ENCODE peak calls at places on chromosome 6, in ten cellular contexts. One of them, this sample, is unnamed. For H3K9me3, the result is how much of the 10 kb centered on the place peaks cover.

GRCh38 chr6:169700296-169700695 is 1.5 kb downstream of the WDR27 start:
- DNase-seq in upper lobe of right lung: no peak
- DNase-seq in stomach: no peak
- DNase-seq in aorta: no peak
- DNase-seq in A673: peak
- DNase-seq in lower lobe of right lung: no peak
- DNase-seq in neural progenitor cell: no peak
- DNase-seq in heart right ventricle: no peak
- DNase-seq in NT2/D1: no peak
- DNase-seq in left ventricle myocardium inferior: no peak
- DNase-seq in this sample: no peak

GRCh38 chr6:139119553-139119952 is 15.3 kb upstream of the HECA start:
- DNase-seq in upper lobe of right lung: no peak
- DNase-seq in stomach: no peak
- DNase-seq in aorta: no peak
- DNase-seq in A673: no peak
- DNase-seq in lower lobe of right lung: no peak
- DNase-seq in neural progenitor cell: no peak
- DNase-seq in heart right ventricle: no peak
- DNase-seq in NT2/D1: no peak
- DNase-seq in left ventricle myocardium inferior: no peak
- DNase-seq in this sample: no peak

GRCh38 chr6:28587011-28587745 is 61.5 kb downstream of the GPX5 start:
- DNase-seq in upper lobe of right lung: peak
- DNase-seq in stomach: peak
- DNase-seq in aorta: peak
- DNase-seq in A673: peak
- DNase-seq in lower lobe of right lung: peak
- DNase-seq in neural progenitor cell: peak
- DNase-seq in heart right ventricle: peak
- DNase-seq in NT2/D1: peak
- DNase-seq in left ventricle myocardium inferior: peak
- DNase-seq in this sample: peak

GRCh38 chr6:137728386-137729349 is 138.4 kb upstream of the TNFAIP3 start:
- DNase-seq in upper lobe of right lung: no peak
- DNase-seq in stomach: no peak
- DNase-seq in aorta: no peak
- DNase-seq in A673: no peak
- DNase-seq in lower lobe of right lung: no peak
- DNase-seq in neural progenitor cell: peak
- DNase-seq in heart right ventricle: peak
- DNase-seq in NT2/D1: no peak
- DNase-seq in left ventricle myocardium inferior: peak
- DNase-seq in this sample: no peak

GRCh38 chr6:15283986-15284361 is 38.1 kb downstream of the JARID2 start:
- DNase-seq in upper lobe of right lung: no peak
- DNase-seq in stomach: no peak
- DNase-seq in aorta: no peak
- DNase-seq in A673: no peak
- DNase-seq in lower lobe of right lung: no peak
- DNase-seq in neural progenitor cell: no peak
- DNase-seq in heart right ventricle: no peak
- DNase-seq in NT2/D1: no peak
- DNase-seq in left ventricle myocardium inferior: no peak
- DNase-seq in this sample: no peak

GRCh38 chr6:133568970-133569889 is 319.7 kb upstream of the TCF21 start:
- DNase-seq in upper lobe of right lung: no peak
- DNase-seq in stomach: no peak
- DNase-seq in aorta: no peak
- DNase-seq in A673: peak
- DNase-seq in lower lobe of right lung: no peak
- DNase-seq in neural progenitor cell: peak
- DNase-seq in heart right ventricle: peak
- DNase-seq in NT2/D1: peak
- DNase-seq in left ventricle myocardium inferior: no peak
- DNase-seq in this sample: peak

GRCh38 chr6:9537381-9537780 is 877.5 kb downstream of the TFAP2A start:
- DNase-seq in upper lobe of right lung: no peak
- DNase-seq in stomach: no peak
- DNase-seq in aorta: no peak
- DNase-seq in A673: peak
- DNase-seq in lower lobe of right lung: no peak
- DNase-seq in neural progenitor cell: no peak
- DNase-seq in heart right ventricle: no peak
- DNase-seq in NT2/D1: no peak
- DNase-seq in left ventricle myocardium inferior: no peak
- DNase-seq in this sample: no peak

GRCh38 chr6:146548898-146549374 is 5.3 kb downstream of the RAB32 start:
- DNase-seq in upper lobe of right lung: no peak
- DNase-seq in stomach: no peak
- DNase-seq in aorta: no peak
- DNase-seq in A673: no peak
- DNase-seq in lower lobe of right lung: no peak
- DNase-seq in neural progenitor cell: no peak
- DNase-seq in heart right ventricle: no peak
- DNase-seq in NT2/D1: no peak
- DNase-seq in left ventricle myocardium inferior: no peak
- DNase-seq in this sample: no peak

GRCh38 chr6:168545428-168545827 is 104.4 kb downstream of the SMOC2 start:
- DNase-seq in upper lobe of right lung: no peak
- DNase-seq in stomach: no peak
- DNase-seq in aorta: no peak
- DNase-seq in A673: no peak
- DNase-seq in lower lobe of right lung: peak
- DNase-seq in neural progenitor cell: no peak
- DNase-seq in heart right ventricle: no peak
- DNase-seq in NT2/D1: no peak
- DNase-seq in left ventricle myocardium inferior: no peak
- DNase-seq in this sample: no peak

GRCh38 chr6:168542301-168542700 is 101.3 kb downstream of the SMOC2 start:
- DNase-seq in upper lobe of right lung: no peak
- DNase-seq in stomach: no peak
- DNase-seq in aorta: no peak
- DNase-seq in A673: no peak
- DNase-seq in lower lobe of right lung: peak
- DNase-seq in neural progenitor cell: no peak
- DNase-seq in heart right ventricle: no peak
- DNase-seq in NT2/D1: no peak
- DNase-seq in left ventricle myocardium inferior: no peak
- DNase-seq in this sample: no peak

GRCh38 chr6:168546730-168547129 is 105.7 kb downstream of the SMOC2 start:
- DNase-seq in upper lobe of right lung: no peak
- DNase-seq in stomach: no peak
- DNase-seq in aorta: no peak
- DNase-seq in A673: no peak
- DNase-seq in lower lobe of right lung: no peak
- DNase-seq in neural progenitor cell: no peak
- DNase-seq in heart right ventricle: no peak
- DNase-seq in NT2/D1: no peak
- DNase-seq in left ventricle myocardium inferior: no peak
- DNase-seq in this sample: no peak

GRCh38 chr6:168550326-168550725 is 109.3 kb downstream of the SMOC2 start:
- DNase-seq in upper lobe of right lung: no peak
- DNase-seq in stomach: no peak
- DNase-seq in aorta: no peak
- DNase-seq in A673: no peak
- DNase-seq in lower lobe of right lung: peak
- DNase-seq in neural progenitor cell: no peak
- DNase-seq in heart right ventricle: no peak
- DNase-seq in NT2/D1: no peak
- DNase-seq in left ventricle myocardium inferior: no peak
- DNase-seq in this sample: no peak

GRCh38 chr6:168546173-168546572 is 105.2 kb downstream of the SMOC2 start:
- DNase-seq in upper lobe of right lung: no peak
- DNase-seq in stomach: no peak
- DNase-seq in aorta: no peak
- DNase-seq in A673: no peak
- DNase-seq in lower lobe of right lung: no peak
- DNase-seq in neural progenitor cell: no peak
- DNase-seq in heart right ventricle: no peak
- DNase-seq in NT2/D1: no peak
- DNase-seq in left ventricle myocardium inferior: no peak
- DNase-seq in this sample: no peak
- H3K9me3 ChIP-seq in upper lobe of right lung: under half
- H3K9me3 ChIP-seq in stomach: under half
- H3K9me3 ChIP-seq in aorta: under half
- H3K9me3 ChIP-seq in A673: under half
- H3K9me3 ChIP-seq in lower lobe of right lung: under half
- H3K9me3 ChIP-seq in neural progenitor cell: under half
- H3K9me3 ChIP-seq in heart right ventricle: under half
- H3K9me3 ChIP-seq in NT2/D1: under half
- H3K9me3 ChIP-seq in left ventricle myocardium inferior: under half
- H3K9me3 ChIP-seq in this sample: under half

GRCh38 chr6:168420084-168420483 is 20.9 kb upstream of the SMOC2 start:
- DNase-seq in upper lobe of right lung: no peak
- DNase-seq in stomach: no peak
- DNase-seq in aorta: no peak
- DNase-seq in A673: no peak
- DNase-seq in lower lobe of right lung: no peak
- DNase-seq in neural progenitor cell: no peak
- DNase-seq in heart right ventricle: no peak
- DNase-seq in NT2/D1: no peak
- DNase-seq in left ventricle myocardium inferior: no peak
- DNase-seq in this sample: no peak

GRCh38 chr6:168419569-168419968 is 21.4 kb upstream of the SMOC2 start:
- DNase-seq in upper lobe of right lung: no peak
- DNase-seq in stomach: no peak
- DNase-seq in aorta: no peak
- DNase-seq in A673: no peak
- DNase-seq in lower lobe of right lung: no peak
- DNase-seq in neural progenitor cell: no peak
- DNase-seq in heart right ventricle: no peak
- DNase-seq in NT2/D1: no peak
- DNase-seq in left ventricle myocardium inferior: no peak
- DNase-seq in this sample: no peak

GRCh38 chr6:168417660-168418059 is 23.3 kb upstream of the SMOC2 start:
- DNase-seq in upper lobe of right lung: no peak
- DNase-seq in stomach: no peak
- DNase-seq in aorta: no peak
- DNase-seq in A673: no peak
- DNase-seq in lower lobe of right lung: no peak
- DNase-seq in neural progenitor cell: no peak
- DNase-seq in heart right ventricle: peak
- DNase-seq in NT2/D1: no peak
- DNase-seq in left ventricle myocardium inferior: no peak
- DNase-seq in this sample: peak

GRCh38 chr6:168418151-168418551 is 22.8 kb upstream of the SMOC2 start:
- DNase-seq in upper lobe of right lung: no peak
- DNase-seq in stomach: no peak
- DNase-seq in aorta: no peak
- DNase-seq in A673: no peak
- DNase-seq in lower lobe of right lung: no peak
- DNase-seq in neural progenitor cell: no peak
- DNase-seq in heart right ventricle: no peak
- DNase-seq in NT2/D1: no peak
- DNase-seq in left ventricle myocardium inferior: no peak
- DNase-seq in this sample: peak

DNA sequence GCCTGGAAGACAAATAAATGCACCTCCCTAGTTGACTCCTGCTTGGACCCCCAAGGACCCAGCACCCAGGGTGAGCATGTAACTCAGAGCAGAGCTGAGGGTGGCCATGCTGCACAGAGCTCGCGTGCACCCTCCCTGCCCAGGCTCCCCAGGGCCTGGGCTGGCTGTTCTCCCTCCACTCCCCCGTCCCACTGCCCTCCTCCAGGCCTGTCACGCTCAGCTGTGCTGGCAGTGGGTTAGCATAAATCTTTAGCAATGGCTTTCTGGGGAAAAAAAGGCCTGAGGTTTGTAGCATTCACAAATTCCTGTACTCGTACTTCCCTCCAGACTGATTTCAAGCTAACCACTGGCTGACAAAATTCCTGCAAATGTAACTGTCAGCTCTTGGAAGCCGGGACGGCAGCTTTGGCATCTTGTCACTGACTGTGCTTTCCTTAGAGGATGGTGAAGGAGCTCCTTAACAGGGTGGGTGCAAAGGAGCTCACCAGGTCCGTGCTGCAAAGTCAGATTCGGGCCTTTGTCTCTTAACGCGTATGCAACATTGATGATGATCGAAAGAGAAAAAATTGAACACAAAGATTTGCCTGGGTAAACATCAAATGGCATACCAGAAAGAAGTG is 22.2 kb upstream of the SMOC2 start:
- DNase-seq in upper lobe of right lung: no peak
- DNase-seq in stomach: no peak
- DNase-seq in aorta: no peak
- DNase-seq in A673: no peak
- DNase-seq in lower lobe of right lung: no peak
- DNase-seq in neural progenitor cell: no peak
- DNase-seq in heart right ventricle: no peak
- DNase-seq in NT2/D1: no peak
- DNase-seq in left ventricle myocardium inferior: no peak
- DNase-seq in this sample: no peak
- H3K9me3 ChIP-seq in upper lobe of right lung: under half
- H3K9me3 ChIP-seq in stomach: under half
- H3K9me3 ChIP-seq in aorta: under half
- H3K9me3 ChIP-seq in A673: under half
- H3K9me3 ChIP-seq in lower lobe of right lung: under half
- H3K9me3 ChIP-seq in neural progenitor cell: under half
- H3K9me3 ChIP-seq in heart right ventricle: under half
- H3K9me3 ChIP-seq in NT2/D1: under half
- H3K9me3 ChIP-seq in left ventricle myocardium inferior: under half
- H3K9me3 ChIP-seq in this sample: under half

DNA sequence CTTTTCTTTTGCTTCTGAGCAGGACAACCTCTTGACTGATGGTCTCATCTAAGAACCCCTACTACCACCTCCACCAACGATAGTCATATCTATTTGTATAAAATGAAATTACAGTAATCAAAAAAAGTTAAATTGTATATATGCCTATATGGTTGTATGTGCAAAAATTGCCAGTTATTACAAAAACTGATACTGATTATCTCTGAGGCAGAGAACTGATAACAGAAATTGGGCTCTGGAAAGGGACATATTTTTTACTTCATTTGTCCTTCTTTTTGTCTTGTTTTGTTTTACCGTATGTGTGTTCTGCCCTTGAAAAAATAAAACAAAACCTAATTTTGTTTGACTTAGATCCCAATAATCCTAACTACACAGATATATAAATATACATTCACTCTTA is 574.4 kb upstream of the NOX3 start:
- DNase-seq in upper lobe of right lung: no peak
- DNase-seq in stomach: no peak
- DNase-seq in aorta: no peak
- DNase-seq in A673: no peak
- DNase-seq in lower lobe of right lung: no peak
- DNase-seq in neural progenitor cell: no peak
- DNase-seq in heart right ventricle: no peak
- DNase-seq in NT2/D1: no peak
- DNase-seq in left ventricle myocardium inferior: no peak
- DNase-seq in this sample: no peak
- H3K9me3 ChIP-seq in upper lobe of right lung: under half
- H3K9me3 ChIP-seq in stomach: under half
- H3K9me3 ChIP-seq in aorta: under half
- H3K9me3 ChIP-seq in A673: under half
- H3K9me3 ChIP-seq in lower lobe of right lung: under half
- H3K9me3 ChIP-seq in neural progenitor cell: under half
- H3K9me3 ChIP-seq in heart right ventricle: under half
- H3K9me3 ChIP-seq in NT2/D1: under half
- H3K9me3 ChIP-seq in left ventricle myocardium inferior: under half
- H3K9me3 ChIP-seq in this sample: under half

DNA sequence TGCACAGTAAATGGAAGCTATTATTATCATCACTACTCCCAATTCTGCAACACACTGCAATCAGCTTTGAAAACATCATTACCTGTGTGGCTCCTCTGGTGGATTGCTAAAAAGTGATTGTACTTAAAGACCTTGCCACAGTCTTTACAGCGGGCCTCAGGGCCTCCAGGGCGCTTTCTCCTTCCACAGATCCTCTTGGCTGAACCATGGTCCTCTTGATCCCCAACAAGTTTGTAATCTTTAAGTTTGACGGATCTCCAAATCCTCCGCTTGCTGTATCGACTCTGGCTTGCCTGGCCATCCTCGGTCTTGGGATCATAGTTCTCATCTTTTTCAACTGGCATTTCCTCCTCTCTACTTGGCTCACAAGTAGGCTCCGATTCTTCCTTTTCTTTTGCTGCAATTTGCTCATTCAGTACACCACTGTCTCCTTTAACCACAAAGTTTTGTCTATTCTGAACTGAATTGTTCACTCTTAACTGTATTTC is 2.0 kb downstream of the ZBTB24 start:
- DNase-seq in upper lobe of right lung: no peak
- DNase-seq in stomach: no peak
- DNase-seq in aorta: no peak
- DNase-seq in A673: no peak
- DNase-seq in lower lobe of right lung: no peak
- DNase-seq in neural progenitor cell: no peak
- DNase-seq in heart right ventricle: no peak
- DNase-seq in NT2/D1: no peak
- DNase-seq in left ventricle myocardium inferior: no peak
- DNase-seq in this sample: no peak
- H3K9me3 ChIP-seq in upper lobe of right lung: under half
- H3K9me3 ChIP-seq in stomach: under half
- H3K9me3 ChIP-seq in aorta: under half
- H3K9me3 ChIP-seq in A673: under half
- H3K9me3 ChIP-seq in lower lobe of right lung: under half
- H3K9me3 ChIP-seq in neural progenitor cell: under half
- H3K9me3 ChIP-seq in heart right ventricle: under half
- H3K9me3 ChIP-seq in NT2/D1: under half
- H3K9me3 ChIP-seq in left ventricle myocardium inferior: under half
- H3K9me3 ChIP-seq in this sample: under half